ENCODE peak calls at places on chromosomes 3 and 15, in four cellular contexts. P, G, K and Z are unnamed samples.

GRCh38 chr15:71802770-71803169 is 7.6 kb upstream of the NR2E3 start:
- DNase-seq in P (no peak), G (no peak), K (no peak), Z (no peak)

GRCh38 chr3:16884748-16885587 is at the start of gene PLCL2:
- DNase-seq in P (no peak), K (peak), G (peak), Z (peak)

GRCh38 chr3:33791477-33792166 is 6.8 kb upstream of the PDCD6IP start:
- DNase-seq in P (peak), G (no peak), K (peak), Z (no peak)

GRCh38 chr3:134543113-134543512 is 57.3 kb downstream of the CEP63 start:
- DNase-seq in P (no peak), G (no peak), K (no peak), Z (no peak)

GRCh38 chr15:80977627-80978036 is 12.0 kb downstream of the MESD start:
- DNase-seq in K (peak), G (no peak), P (no peak), Z (peak)

GRCh38 chr3:113536627-113537101 is 4.3 kb downstream of the SIDT1 start:
- DNase-seq in G (no peak), K (peak), P (no peak), Z (no peak)

GRCh38 chr15:41813426-41813825 is 14.5 kb upstream of the JMJD7 start:
- DNase-seq in G (no peak), K (no peak), P (no peak), Z (no peak)

GRCh38 chr3:190288836-190289235 is 33.4 kb downstream of the CLDN1 start:
- DNase-seq in G (no peak), K (peak), P (no peak), Z (no peak)

GRCh38 chr3:108036984-108037741 is 53.7 kb downstream of the CD47 start:
- DNase-seq in P (no peak), K (peak), G (no peak), Z (no peak)

GRCh38 chr15:73265536-73266153 is 103.1 kb downstream of the HCN4 start:
- DNase-seq in P (peak), G (peak), K (peak), Z (peak)

GRCh38 chr15:49747340-49747739 is 126.5 kb downstream of the DTWD1 start:
- DNase-seq in K (no peak), P (no peak), G (no peak), Z (no peak)

GRCh38 chr3:165653130-165653778 is 184.0 kb downstream of the BCHE start:
- DNase-seq in P (no peak), G (no peak), K (no peak), Z (no peak)